ENCODE peak calls at places on chromosomes 11 and 22, in eight cellular contexts. L is iris pigment epithelial cell; E is colonic mucosa; A is AG08395; M is HuH-7; P is activated naive CD8-positive, alpha-beta T cell treated with anti-CD3 and anti-CD28 coated beads, Interleukin-2, amount 10 ng/mL, durations not matched to agents 7 days and 5 days; Y is GM23248; G is retinal pigment epithelial cell. U is an unnamed sample.

GRCh38 chr11:1335811-1336761 is 26.7 kb upstream of the TOLLIP start:
- DNase-seq in E (peak), G (peak), P (peak), L (peak), Y (peak), A (peak), M (no peak), U (peak)

GRCh38 chr22:24147666-24148065 is 33.6 kb upstream of the SUSD2 start:
- DNase-seq in L (no peak), M (no peak), Y (no peak), G (no peak), A (no peak), P (no peak), E (no peak), U (no peak)

GRCh38 chr11:45313211-45313865 is 27.2 kb upstream of the SYT13 start:
- DNase-seq in Y (no peak), G (no peak), M (no peak), E (no peak), A (no peak), P (no peak), L (no peak), U (no peak)

GRCh38 chr11:72741849-72742521 is 10.2 kb downstream of the ARAP1 start:
- DNase-seq in A (no peak), M (peak), P (no peak), G (no peak), E (no peak), L (peak), Y (no peak), U (no peak)

GRCh38 chr22:23783496-23784167 is 3.1 kb upstream of the SMARCB1 start:
- DNase-seq in G (no peak), M (no peak), E (no peak), L (no peak), Y (no peak), A (no peak), P (no peak), U (no peak)

GRCh38 chr11:11810764-11811726 is 30.7 kb upstream of the USP47 start:
- DNase-seq in G (no peak), L (no peak), Y (no peak), P (no peak), M (no peak), E (no peak), A (no peak), U (no peak)

GRCh38 chr11:123672568-123672967 is 18.1 kb upstream of the SCN3B start:
- DNase-seq in A (no peak), P (no peak), L (no peak), E (no peak), M (no peak), Y (no peak), G (no peak), U (no peak)

GRCh38 chr11:60159868-60160267 is 23.0 kb downstream of the MS4A6A start:
- DNase-seq in G (no peak), E (no peak), Y (no peak), A (no peak), M (no peak), P (no peak), L (no peak), U (no peak)

GRCh38 chr11:80320226-80320625 is 879.4 kb upstream of the TENM4 start:
- DNase-seq in P (no peak), Y (no peak), A (no peak), L (no peak), E (no peak), G (no peak), M (no peak), U (no peak)

GRCh38 chr11:22343411-22344032 is 5.3 kb downstream of the SLC17A6 start:
- DNase-seq in P (no peak), Y (no peak), E (no peak), M (no peak), A (no peak), L (no peak), G (no peak), U (no peak)

GRCh38 chr22:49433717-49434611 is 393.7 kb downstream of the BRD1 start:
- DNase-seq in L (no peak), E (no peak), M (peak), Y (no peak), A (no peak), P (no peak), G (no peak), U (no peak)

GRCh38 chr11:72569966-72570892 is 104.0 kb downstream of the PDE2A start:
- DNase-seq in G (peak), L (peak), M (no peak), A (no peak), P (no peak), Y (peak), E (no peak), U (no peak)

GRCh38 chr11:73585834-73586575 is 11.9 kb downstream of the FAM168A start:
- DNase-seq in P (no peak), G (no peak), Y (peak), E (no peak), A (peak), M (no peak), L (peak), U (no peak)

GRCh38 chr11:84089072-84090057 is 803.2 kb upstream of the CCDC90B start:
- DNase-seq in P (no peak), E (no peak), L (no peak), G (peak), M (no peak), A (no peak), Y (no peak), U (no peak)

GRCh38 chr11:28289444-28289843 is 181.3 kb downstream of the METTL15 start:
- DNase-seq in A (no peak), L (peak), P (no peak), M (no peak), E (no peak), G (no peak), Y (peak), U (no peak)

GRCh38 chr11:69487391-69487790 is 5.9 kb downstream of the LINC01488 start:
- DNase-seq in Y (no peak), L (no peak), E (no peak), P (no peak), G (no peak), A (no peak), M (no peak), U (no peak)

U was measured in lung.